ENCODE peak calls at places on chromosomes 6 and 20, in ten cellular contexts. One of them, this sample, is unnamed.

GRCh38 chr6:35601331-35602132 is 87.2 kb downstream of the FKBP5 start:
- DNase-seq in GM23338: peak
- DNase-seq in HL-60: peak
- DNase-seq in HCT116: peak
- DNase-seq in Panc1: no peak
- DNase-seq in HepG2: peak
- DNase-seq in transverse colon: peak
- DNase-seq in breast epithelium: no peak
- DNase-seq in upper lobe of left lung: no peak
- DNase-seq in prostate gland: peak
- DNase-seq in this sample: peak

GRCh38 chr6:75489025-75489424 is 4.6 kb downstream of the FILIP1 start:
- DNase-seq in GM23338: no peak
- DNase-seq in HL-60: no peak
- DNase-seq in HCT116: no peak
- DNase-seq in Panc1: no peak
- DNase-seq in HepG2: no peak
- DNase-seq in transverse colon: no peak
- DNase-seq in breast epithelium: no peak
- DNase-seq in upper lobe of left lung: no peak
- DNase-seq in prostate gland: no peak
- DNase-seq in this sample: no peak

GRCh38 chr20:24832518-24832917 is 116.6 kb upstream of the CST7 start:
- DNase-seq in GM23338: no peak
- DNase-seq in HL-60: no peak
- DNase-seq in HCT116: no peak
- DNase-seq in Panc1: no peak
- DNase-seq in HepG2: no peak
- DNase-seq in transverse colon: no peak
- DNase-seq in breast epithelium: no peak
- DNase-seq in upper lobe of left lung: no peak
- DNase-seq in prostate gland: no peak
- DNase-seq in this sample: no peak

GRCh38 chr6:19979059-19979458 is 141.9 kb downstream of the ID4 start:
- DNase-seq in GM23338: no peak
- DNase-seq in HL-60: no peak
- DNase-seq in HCT116: no peak
- DNase-seq in Panc1: no peak
- DNase-seq in HepG2: no peak
- DNase-seq in transverse colon: no peak
- DNase-seq in breast epithelium: no peak
- DNase-seq in upper lobe of left lung: no peak
- DNase-seq in prostate gland: no peak
- DNase-seq in this sample: no peak

GRCh38 chr20:10924628-10925266 is 250.9 kb upstream of the JAG1 start:
- DNase-seq in GM23338: no peak
- DNase-seq in HL-60: no peak
- DNase-seq in HCT116: no peak
- DNase-seq in Panc1: no peak
- DNase-seq in HepG2: no peak
- DNase-seq in transverse colon: no peak
- DNase-seq in breast epithelium: no peak
- DNase-seq in upper lobe of left lung: no peak
- DNase-seq in prostate gland: no peak
- DNase-seq in this sample: no peak

GRCh38 chr6:113359155-113360140 is 497.7 kb upstream of the MARCKS start:
- DNase-seq in GM23338: no peak
- DNase-seq in HL-60: no peak
- DNase-seq in HCT116: no peak
- DNase-seq in Panc1: no peak
- DNase-seq in HepG2: no peak
- DNase-seq in transverse colon: no peak
- DNase-seq in breast epithelium: no peak
- DNase-seq in upper lobe of left lung: no peak
- DNase-seq in prostate gland: no peak
- DNase-seq in this sample: no peak

GRCh38 chr6:117264487-117265424 is 602 bp upstream of the VGLL2 start:
- DNase-seq in GM23338: peak
- DNase-seq in HL-60: no peak
- DNase-seq in HCT116: no peak
- DNase-seq in Panc1: no peak
- DNase-seq in HepG2: no peak
- DNase-seq in transverse colon: no peak
- DNase-seq in breast epithelium: no peak
- DNase-seq in upper lobe of left lung: no peak
- DNase-seq in prostate gland: no peak
- DNase-seq in this sample: peak

GRCh38 chr6:106770081-106770480 is 140.7 kb downstream of the QRSL1 start:
- DNase-seq in GM23338: no peak
- DNase-seq in HL-60: no peak
- DNase-seq in HCT116: no peak
- DNase-seq in Panc1: no peak
- DNase-seq in HepG2: no peak
- DNase-seq in transverse colon: no peak
- DNase-seq in breast epithelium: no peak
- DNase-seq in upper lobe of left lung: no peak
- DNase-seq in prostate gland: no peak
- DNase-seq in this sample: no peak

GRCh38 chr6:85273870-85274269 is 176.0 kb upstream of the NT5E start:
- DNase-seq in GM23338: no peak
- DNase-seq in HL-60: no peak
- DNase-seq in HCT116: no peak
- DNase-seq in Panc1: no peak
- DNase-seq in HepG2: no peak
- DNase-seq in transverse colon: no peak
- DNase-seq in breast epithelium: no peak
- DNase-seq in upper lobe of left lung: no peak
- DNase-seq in prostate gland: no peak
- DNase-seq in this sample: no peak

GRCh38 chr6:134550604-134551003 is 232.7 kb upstream of the SGK1 start:
- DNase-seq in GM23338: peak
- DNase-seq in HL-60: no peak
- DNase-seq in HCT116: no peak
- DNase-seq in Panc1: peak
- DNase-seq in HepG2: no peak
- DNase-seq in transverse colon: no peak
- DNase-seq in breast epithelium: no peak
- DNase-seq in upper lobe of left lung: no peak
- DNase-seq in prostate gland: no peak
- DNase-seq in this sample: no peak

GRCh38 chr6:62150048-62150663 is 135.9 kb downstream of the KHDRBS2 start:
- DNase-seq in GM23338: peak
- DNase-seq in HL-60: peak
- DNase-seq in HCT116: peak
- DNase-seq in Panc1: peak
- DNase-seq in HepG2: peak
- DNase-seq in transverse colon: no peak
- DNase-seq in breast epithelium: no peak
- DNase-seq in upper lobe of left lung: no peak
- DNase-seq in prostate gland: no peak
- DNase-seq in this sample: no peak
- TF ChIP-seq CTCF in GM23338: peak
- TF ChIP-seq CTCF in HL-60: peak
- TF ChIP-seq CTCF in HCT116: no peak
- TF ChIP-seq CTCF in Panc1: peak
- TF ChIP-seq CTCF in HepG2: peak
- TF ChIP-seq CTCF in transverse colon: peak
- TF ChIP-seq CTCF in breast epithelium: no peak
- TF ChIP-seq CTCF in upper lobe of left lung: peak
- TF ChIP-seq CTCF in prostate gland: no peak
- TF ChIP-seq CTCF in this sample: peak

DNA sequence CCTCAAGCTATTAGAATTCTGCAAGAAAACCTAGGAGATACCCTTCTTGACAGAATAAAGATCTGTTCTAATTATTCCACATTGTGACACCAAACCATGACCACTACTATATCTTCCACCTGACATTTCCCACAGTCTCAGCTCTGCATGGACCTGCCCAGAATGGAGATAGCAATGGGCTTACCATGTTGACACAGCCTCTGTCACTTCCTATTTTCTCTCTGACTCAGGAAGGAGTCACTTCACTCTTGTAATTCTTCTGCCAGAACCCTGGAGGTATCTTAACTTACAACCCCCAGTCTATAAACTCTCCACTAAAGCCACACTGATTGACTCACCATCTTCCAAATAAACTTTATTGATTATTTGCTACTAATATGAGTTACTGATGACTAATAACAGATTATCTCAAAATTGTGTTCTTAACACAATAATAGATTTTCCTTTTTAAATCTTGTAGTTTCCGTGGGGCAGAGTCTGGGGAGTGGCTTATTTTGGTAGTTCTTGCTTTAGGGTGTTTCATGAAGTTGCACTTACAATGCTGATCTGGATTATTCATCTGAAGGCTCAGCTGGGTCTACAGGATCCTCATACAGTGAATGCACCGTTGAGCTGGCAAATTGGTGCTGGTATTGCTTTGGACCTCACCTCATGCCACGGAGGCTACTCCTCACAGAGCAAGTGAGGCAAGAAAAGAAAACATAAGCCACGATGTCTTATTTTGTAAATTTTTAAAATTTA is 869.9 kb downstream of the KIF16B start:
- DNase-seq in GM23338: no peak
- DNase-seq in HL-60: no peak
- DNase-seq in HCT116: no peak
- DNase-seq in Panc1: peak
- DNase-seq in HepG2: peak
- DNase-seq in transverse colon: no peak
- DNase-seq in breast epithelium: no peak
- DNase-seq in upper lobe of left lung: no peak
- DNase-seq in prostate gland: no peak
- DNase-seq in this sample: no peak
- TF ChIP-seq POLR2AphosphoS5 in GM23338: no peak
- TF ChIP-seq POLR2AphosphoS5 in HL-60: no peak
- TF ChIP-seq POLR2AphosphoS5 in HCT116: no peak
- TF ChIP-seq POLR2AphosphoS5 in Panc1: no peak
- TF ChIP-seq POLR2AphosphoS5 in HepG2: no peak
- TF ChIP-seq POLR2AphosphoS5 in transverse colon: no peak
- TF ChIP-seq POLR2AphosphoS5 in breast epithelium: no peak
- TF ChIP-seq POLR2AphosphoS5 in upper lobe of left lung: no peak
- TF ChIP-seq POLR2AphosphoS5 in prostate gland: no peak
- TF ChIP-seq POLR2AphosphoS5 in this sample: no peak

GRCh38 chr20:17959257-17959627 is 9.4 kb downstream of the SNX5 start:
- DNase-seq in GM23338: no peak
- DNase-seq in HL-60: no peak
- DNase-seq in HCT116: no peak
- DNase-seq in Panc1: no peak
- DNase-seq in HepG2: no peak
- DNase-seq in transverse colon: no peak
- DNase-seq in breast epithelium: no peak
- DNase-seq in upper lobe of left lung: no peak
- DNase-seq in prostate gland: no peak
- DNase-seq in this sample: no peak

GRCh38 chr20:17957505-17958325 is 10.9 kb downstream of the SNX5 start:
- DNase-seq in GM23338: no peak
- DNase-seq in HL-60: no peak
- DNase-seq in HCT116: no peak
- DNase-seq in Panc1: no peak
- DNase-seq in HepG2: no peak
- DNase-seq in transverse colon: no peak
- DNase-seq in breast epithelium: no peak
- DNase-seq in upper lobe of left lung: no peak
- DNase-seq in prostate gland: no peak
- DNase-seq in this sample: no peak

GRCh38 chr20:17960927-17961599 is 7.5 kb downstream of the SNX5 start:
- DNase-seq in GM23338: no peak
- DNase-seq in HL-60: no peak
- DNase-seq in HCT116: no peak
- DNase-seq in Panc1: no peak
- DNase-seq in HepG2: peak
- DNase-seq in transverse colon: peak
- DNase-seq in breast epithelium: no peak
- DNase-seq in upper lobe of left lung: no peak
- DNase-seq in prostate gland: no peak
- DNase-seq in this sample: no peak

GRCh38 chr20:17956099-17956685 is 12.4 kb downstream of the SNX5 start:
- DNase-seq in GM23338: no peak
- DNase-seq in HL-60: no peak
- DNase-seq in HCT116: no peak
- DNase-seq in Panc1: no peak
- DNase-seq in HepG2: no peak
- DNase-seq in transverse colon: no peak
- DNase-seq in breast epithelium: no peak
- DNase-seq in upper lobe of left lung: no peak
- DNase-seq in prostate gland: no peak
- DNase-seq in this sample: no peak

GRCh38 chr20:17958326-17959256 is 10.0 kb downstream of the SNX5 start:
- DNase-seq in GM23338: peak
- DNase-seq in HL-60: no peak
- DNase-seq in HCT116: no peak
- DNase-seq in Panc1: no peak
- DNase-seq in HepG2: peak
- DNase-seq in transverse colon: no peak
- DNase-seq in breast epithelium: no peak
- DNase-seq in upper lobe of left lung: no peak
- DNase-seq in prostate gland: no peak
- DNase-seq in this sample: no peak
- H3K27ac ChIP-seq in GM23338: peak
- H3K27ac ChIP-seq in HL-60: peak
- H3K27ac ChIP-seq in HCT116: peak
- H3K27ac ChIP-seq in Panc1: peak
- H3K27ac ChIP-seq in HepG2: peak
- H3K27ac ChIP-seq in transverse colon: peak
- H3K27ac ChIP-seq in breast epithelium: peak
- H3K27ac ChIP-seq in upper lobe of left lung: peak
- H3K27ac ChIP-seq in prostate gland: peak
- H3K27ac ChIP-seq in this sample: peak

GRCh38 chr6:15739353-15739752 is 76.5 kb upstream of the DTNBP1 start:
- DNase-seq in GM23338: no peak
- DNase-seq in HL-60: no peak
- DNase-seq in HCT116: no peak
- DNase-seq in Panc1: no peak
- DNase-seq in HepG2: no peak
- DNase-seq in transverse colon: no peak
- DNase-seq in breast epithelium: no peak
- DNase-seq in upper lobe of left lung: no peak
- DNase-seq in prostate gland: no peak
- DNase-seq in this sample: no peak

GRCh38 chr6:15736023-15736696 is 73.3 kb upstream of the DTNBP1 start:
- DNase-seq in GM23338: no peak
- DNase-seq in HL-60: no peak
- DNase-seq in HCT116: no peak
- DNase-seq in Panc1: no peak
- DNase-seq in HepG2: no peak
- DNase-seq in transverse colon: no peak
- DNase-seq in breast epithelium: no peak
- DNase-seq in upper lobe of left lung: no peak
- DNase-seq in prostate gland: no peak
- DNase-seq in this sample: no peak

GRCh38 chr6:15741405-15741804 is 78.6 kb upstream of the DTNBP1 start:
- DNase-seq in GM23338: no peak
- DNase-seq in HL-60: no peak
- DNase-seq in HCT116: no peak
- DNase-seq in Panc1: no peak
- DNase-seq in HepG2: no peak
- DNase-seq in transverse colon: no peak
- DNase-seq in breast epithelium: no peak
- DNase-seq in upper lobe of left lung: no peak
- DNase-seq in prostate gland: no peak
- DNase-seq in this sample: no peak

GRCh38 chr6:15744824-15745402 is 82.1 kb upstream of the DTNBP1 start:
- DNase-seq in GM23338: peak
- DNase-seq in HL-60: peak
- DNase-seq in HCT116: no peak
- DNase-seq in Panc1: no peak
- DNase-seq in HepG2: no peak
- DNase-seq in transverse colon: no peak
- DNase-seq in breast epithelium: no peak
- DNase-seq in upper lobe of left lung: no peak
- DNase-seq in prostate gland: no peak
- DNase-seq in this sample: no peak

GRCh38 chr6:15739867-15740266 is 77.0 kb upstream of the DTNBP1 start:
- DNase-seq in GM23338: peak
- DNase-seq in HL-60: no peak
- DNase-seq in HCT116: no peak
- DNase-seq in Panc1: no peak
- DNase-seq in HepG2: no peak
- DNase-seq in transverse colon: no peak
- DNase-seq in breast epithelium: no peak
- DNase-seq in upper lobe of left lung: no peak
- DNase-seq in prostate gland: no peak
- DNase-seq in this sample: no peak
- TF ChIP-seq CTCF in GM23338: no peak
- TF ChIP-seq CTCF in HL-60: no peak
- TF ChIP-seq CTCF in HCT116: no peak
- TF ChIP-seq CTCF in Panc1: no peak
- TF ChIP-seq CTCF in HepG2: no peak
- TF ChIP-seq CTCF in transverse colon: no peak
- TF ChIP-seq CTCF in breast epithelium: no peak
- TF ChIP-seq CTCF in upper lobe of left lung: no peak
- TF ChIP-seq CTCF in prostate gland: no peak
- TF ChIP-seq CTCF in this sample: no peak